ENCODE peak calls at places on chromosomes 2 and 18, in five cellular contexts. E is stimulated activated CD8-positive, alpha-beta memory T cell treated with anti-CD3 and anti-CD28 coated beads, Interleukin-4, amount 100 ng/mL, for 48 hours; Z is mammary epithelial cell; P is endothelial cell; R is HL-60. K is an unnamed sample.

GRCh38 chr18:55280515-55280914 is 307.5 kb downstream of the TCF4 start:
- DNase-seq in R (no peak), P (no peak), E (no peak), Z (no peak), K (no peak)

GRCh38 chr2:85085563-85085962 is 47.6 kb upstream of the TCF7L1 start:
- DNase-seq in P (no peak), E (no peak), R (no peak), Z (no peak), K (no peak)

GRCh38 chr2:26903676-26904075 is 55.7 kb downstream of the DPYSL5 start:
- DNase-seq in Z (no peak), P (no peak), E (no peak), R (no peak), K (no peak)

GRCh38 chr2:218370410-218371063 is 11.5 kb upstream of the SLC11A1 start:
- DNase-seq in Z (no peak), R (peak), P (no peak), E (no peak), K (no peak)

GRCh38 chr2:107374261-107374660 is 452.4 kb upstream of the RGPD4 start:
- DNase-seq in P (no peak), R (no peak), Z (no peak), E (no peak), K (no peak)

GRCh38 chr2:128716371-128716770 is 397.7 kb upstream of the HS6ST1 start:
- DNase-seq in P (no peak), E (no peak), R (no peak), Z (no peak), K (no peak)

GRCh38 chr2:64288321-64288931 is 144.2 kb upstream of the PELI1 start:
- DNase-seq in E (no peak), Z (peak), P (no peak), R (no peak), K (no peak)

GRCh38 chr18:73201940-73202339 is 334.2 kb upstream of the NETO1 start:
- DNase-seq in P (no peak), R (no peak), Z (peak), E (no peak), K (no peak)

GRCh38 chr2:19881221-19881620 is 20.6 kb downstream of the TTC32 start:
- DNase-seq in Z (no peak), R (no peak), P (no peak), E (peak), K (no peak)

GRCh38 chr2:33577084-33577483 is 22.0 kb downstream of the FAM98A start:
- DNase-seq in Z (no peak), E (no peak), R (no peak), P (no peak), K (no peak)

GRCh38 chr2:6577960-6578359 is 287.7 kb downstream of the CMPK2 start:
- DNase-seq in E (no peak), P (no peak), R (no peak), Z (no peak), K (no peak)

GRCh38 chr2:158778243-158778642 is 16.9 kb upstream of the DAPL1 start:
- DNase-seq in Z (peak), R (no peak), P (no peak), E (no peak), K (no peak)

GRCh38 chr2:143083636-143084035 is 45.6 kb upstream of the ARHGAP15 start:
- DNase-seq in E (no peak), R (no peak), P (no peak), Z (peak), K (no peak)

GRCh38 chr2:127859712-127860085 is 1.7 kb upstream of the POLR2D start:
- DNase-seq in E (peak), P (peak), Z (peak), R (no peak), K (peak)

GRCh38 chr2:18151237-18151636 is 272.8 kb downstream of the KCNS3 start:
- DNase-seq in Z (no peak), R (no peak), E (no peak), P (no peak), K (no peak)

GRCh38 chr18:54223568-54224241 is 764 bp downstream of the MBD2 start:
- DNase-seq in E (peak), Z (peak), P (peak), R (peak), K (peak)

GRCh38 chr2:215601990-215602721 is 166.3 kb upstream of the FN1 start:
- DNase-seq in Z (no peak), E (no peak), P (no peak), R (no peak), K (no peak)

GRCh38 chr2:79083846-79084376 is 3.9 kb downstream of the REG1B start:
- DNase-seq in Z (no peak), R (no peak), E (no peak), P (no peak), K (no peak)

GRCh38 chr2:118830121-118830520 is 17.3 kb downstream of the EN1 start:
- DNase-seq in E (no peak), P (no peak), R (no peak), Z (no peak), K (no peak)